ENCODE peak calls at places on chromosome 5, in four cellular contexts. E is AG09309, Z is cardiac muscle cell, B is kidney epithelial cell. U is an unnamed sample.

GRCh38 chr5:98296426-98296825 is 477.0 kb upstream of the RGMB start:
- DNase-seq in E (peak; percentile 16), Z (no peak), B (no peak), U (no peak)

GRCh38 chr5:66814146-66814991 is 218.2 kb downstream of the MAST4 start:
- DNase-seq in E (no peak), Z (peak; percentile 61), B (no peak), U (peak; percentile 49)

GRCh38 chr5:109874108-109874507 is 184.4 kb downstream of the MAN2A1 start:
- DNase-seq in E (no peak), Z (no peak), B (no peak), U (no peak)

GRCh38 chr5:77168884-77169254 is 41.6 kb upstream of the PDE8B start:
- DNase-seq in E (no peak), Z (peak; percentile 23), B (no peak), U (no peak)

GRCh38 chr5:102540251-102540812 is 41.5 kb upstream of the SLCO6A1 start:
- DNase-seq in E (no peak), Z (no peak), B (no peak), U (no peak)

GRCh38 chr5:173383711-173384110 is 55.5 kb upstream of the STC2 start:
- DNase-seq in E (no peak), Z (no peak), B (no peak), U (peak; percentile 16)

GRCh38 chr5:100855295-100855694 is 47.8 kb downstream of the ST8SIA4 start:
- DNase-seq in E (no peak), Z (no peak), B (no peak), U (no peak)

GRCh38 chr5:136036991-136037705 is 8.4 kb downstream of the TGFBI start:
- DNase-seq in E (peak; percentile 72), Z (no peak), B (peak; percentile 84), U (peak; percentile 80)

GRCh38 chr5:96537386-96537785 is 104.3 kb upstream of the PCSK1 start:
- DNase-seq in E (peak; percentile 41), Z (no peak), B (peak; percentile 16), U (peak; percentile 16)

GRCh38 chr5:145942202-145942601 is 5.8 kb downstream of the SH3RF2 start:
- DNase-seq in E (no peak), Z (no peak), B (no peak), U (no peak)
- H3K4me3 ChIP-seq in E (no peak overlapping the region), Z (no peak overlapping the region), B (no peak overlapping the region), U (no peak overlapping the region)

DNA sequence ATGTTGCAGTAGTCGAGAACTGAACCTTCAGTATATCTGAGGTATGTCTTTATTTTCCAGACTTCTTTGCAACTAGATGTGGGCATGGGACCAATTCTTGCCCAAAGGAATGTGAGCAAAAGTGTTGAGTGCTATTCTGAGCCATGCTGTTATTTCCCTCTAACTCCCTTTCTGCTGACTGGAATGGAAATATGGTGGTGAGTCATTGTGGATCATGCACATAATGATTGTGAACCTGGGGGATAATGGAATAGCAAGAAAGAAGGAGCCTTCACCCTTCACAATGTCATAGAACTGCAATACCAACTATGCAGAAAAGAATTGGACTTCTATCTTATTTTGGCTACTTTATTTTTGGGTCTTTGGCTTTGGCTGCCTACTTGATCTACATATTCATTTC is 10.3 kb upstream of the DOCK2 start:
- DNase-seq in E (peak; percentile 90), Z (no peak), B (peak; percentile 76), U (peak; percentile 98)
- TF ChIP-seq CTCF in E (no peak), Z (no peak), B (no peak), U (no peak)

DNA sequence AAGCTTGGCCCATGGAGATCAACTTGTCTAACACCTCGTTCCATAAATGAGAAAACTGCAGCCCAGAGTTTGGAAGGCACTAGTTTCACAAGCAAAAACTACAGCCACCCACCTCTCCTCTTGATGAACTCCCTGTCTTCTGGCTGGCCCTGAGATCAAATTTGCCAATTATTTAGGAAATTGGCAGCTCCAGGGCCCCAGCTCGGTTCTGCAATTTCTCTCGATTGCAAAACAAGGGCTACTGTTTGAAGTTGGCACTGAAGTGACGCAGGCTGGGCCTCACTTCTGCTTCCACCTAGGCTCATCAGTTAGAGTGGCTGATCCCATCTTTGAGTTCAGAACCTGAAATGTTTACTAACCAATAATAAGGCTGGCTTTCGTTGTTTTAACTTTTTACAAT is 3.7 kb upstream of the GPX3 start:
- DNase-seq in E (no peak), Z (no peak), B (no peak), U (no peak)
- H3K4me3 ChIP-seq in E (no peak overlapping the region), Z (no peak overlapping the region), B (no peak overlapping the region), U (no peak overlapping the region)

GRCh38 chr5:54136666-54137440 is 173.5 kb downstream of the ARL15 start:
- DNase-seq in E (no peak), Z (no peak), B (no peak), U (no peak)
- TF ChIP-seq CTCF in E (no peak), Z (no peak), B (no peak), U (no peak)